ENCODE peak calls at places on chromosomes 3 and 15, in seven cellular contexts. W is upper lobe of left lung; X is pancreas; G is stimulated activated effector memory CD8-positive, alpha-beta T cell treated with anti-CD3 and anti-CD28 coated beads, Interleukin-12 subunit alpha, Interleukin-12 subunit beta, amount 100 ng/mL, for 72 hours; N is left lung; L is lung; A is T-cell. T is an unnamed sample.

GRCh38 chr3:72113564-72113963 is 328.6 kb upstream of the PROK2 start:
- ATAC-seq in W (no peak), X (no peak), G (peak; percentile 36), N (no peak), L (no peak), A (no peak), T (no peak)

GRCh38 chr3:47394867-47395266 is 14.0 kb downstream of the PTPN23 start:
- ATAC-seq in W (no peak), X (no peak), G (no peak), N (no peak), L (no peak), A (no peak), T (no peak)

GRCh38 chr3:51734572-51734907 is 27.7 kb downstream of the GRM2 start:
- ATAC-seq in W (no peak), X (no peak), G (peak; percentile 94), N (no peak), L (no peak), A (no peak), T (peak; percentile 78)

GRCh38 chr3:184334470-184335158 is 2.8 kb upstream of the FAM131A start:
- ATAC-seq in W (no peak), X (no peak), G (peak; percentile 84), N (no peak), L (no peak), A (peak; percentile 52), T (peak; percentile 82)

GRCh38 chr3:57977755-57978715 is 30.2 kb upstream of the FLNB start:
- ATAC-seq in W (no peak), X (no peak), G (no peak), N (peak; percentile 55), L (no peak), A (no peak), T (no peak)

GRCh38 chr3:102006812-102007485 is 157.6 kb downstream of the NFKBIZ start:
- ATAC-seq in W (peak; percentile 94), X (no peak), G (no peak), N (peak; percentile 99), L (peak; percentile 86), A (no peak), T (no peak)

GRCh38 chr3:187808466-187809291 is 63.4 kb upstream of the BCL6 start:
- ATAC-seq in W (peak; percentile 20), X (peak; percentile 51), G (no peak), N (peak; percentile 81), L (no peak), A (no peak), T (no peak)

GRCh38 chr3:151379083-151379734 is 5.3 kb downstream of the P2RY12 start:
- ATAC-seq in W (no peak), X (no peak), G (peak; percentile 36), N (peak; percentile 71), L (no peak), A (peak; percentile 27), T (no peak)

GRCh38 chr3:194166682-194167479 is 30.9 kb downstream of the HES1 start:
- ATAC-seq in W (peak; percentile 71), X (peak; percentile 49), G (no peak), N (peak; percentile 73), L (no peak), A (no peak), T (no peak)

GRCh38 chr15:66072616-66073361 is 180.8 kb downstream of the MEGF11 start:
- ATAC-seq in W (no peak), X (peak; percentile 74), G (no peak), N (no peak), L (no peak), A (no peak), T (no peak)

GRCh38 chr3:30688776-30689175 is 82.4 kb downstream of the TGFBR2 start:
- ATAC-seq in W (no peak), X (no peak), G (no peak), N (peak; percentile 29), L (no peak), A (no peak), T (no peak)

GRCh38 chr3:143831998-143832397 is 16.3 kb downstream of the SLC9A9 start:
- ATAC-seq in W (no peak), X (no peak), G (peak; percentile 71), N (no peak), L (no peak), A (no peak), T (peak; percentile 62)

GRCh38 chr3:171266034-171266805 is 194.0 kb downstream of the TNIK start:
- ATAC-seq in W (peak; percentile 55), X (no peak), G (no peak), N (peak; percentile 28), L (no peak), A (no peak), T (no peak)

GRCh38 chr3:71570453-71571038 is 13.0 kb downstream of the FOXP1 start:
- ATAC-seq in W (no peak), X (no peak), G (no peak), N (no peak), L (no peak), A (no peak), T (no peak)